ENCODE peak calls at places on chromosome 12, in nine cellular contexts. One of them, this sample, is unnamed.

GRCh38 chr12:1801285-1801975 is 18.9 kb upstream of the LRTM2 start:
- DNase-seq in endothelial cell: no peak
- DNase-seq in stimulated activated CD4-positive, alpha-beta T cell treated with anti-CD3 and anti-CD28 coated beads, Interleukin-1b, Interleukin-23, amount 100 ng/mL, for 24 hours: no peak
- DNase-seq in NCI-H1417 treated with DMSO at 0.1 percent for 48 hours: no peak
- DNase-seq in T-helper 2 cell: no peak
- DNase-seq in stimulated activated CD8-positive, alpha-beta memory T cell treated with anti-CD3 and anti-CD28 coated beads, Interleukin-12 subunit alpha, Interleukin-12 subunit beta, amount 100 ng/mL, for 1 hour: no peak
- DNase-seq in kidney: no peak
- DNase-seq in foreskin melanocyte: no peak
- DNase-seq in G401: no peak
- DNase-seq in this sample: no peak

GRCh38 chr12:27751386-27752047 is 28.5 kb upstream of the KLHL42 start:
- DNase-seq in stimulated activated CD4-positive, alpha-beta T cell treated with anti-CD3 and anti-CD28 coated beads, Interleukin-1b, Interleukin-23, amount 100 ng/mL, for 24 hours: no peak
- DNase-seq in foreskin melanocyte: no peak
- DNase-seq in kidney: no peak
- DNase-seq in T-helper 2 cell: no peak
- DNase-seq in NCI-H1417 treated with DMSO at 0.1 percent for 48 hours: no peak
- DNase-seq in stimulated activated CD8-positive, alpha-beta memory T cell treated with anti-CD3 and anti-CD28 coated beads, Interleukin-12 subunit alpha, Interleukin-12 subunit beta, amount 100 ng/mL, for 1 hour: no peak
- DNase-seq in G401: peak
- DNase-seq in endothelial cell: no peak
- DNase-seq in this sample: no peak

GRCh38 chr12:64950899-64951298 is 126.5 kb downstream of the TBC1D30 start:
- DNase-seq in stimulated activated CD4-positive, alpha-beta T cell treated with anti-CD3 and anti-CD28 coated beads, Interleukin-1b, Interleukin-23, amount 100 ng/mL, for 24 hours: no peak
- DNase-seq in stimulated activated CD8-positive, alpha-beta memory T cell treated with anti-CD3 and anti-CD28 coated beads, Interleukin-12 subunit alpha, Interleukin-12 subunit beta, amount 100 ng/mL, for 1 hour: no peak
- DNase-seq in T-helper 2 cell: no peak
- DNase-seq in foreskin melanocyte: peak
- DNase-seq in G401: no peak
- DNase-seq in endothelial cell: no peak
- DNase-seq in kidney: no peak
- DNase-seq in NCI-H1417 treated with DMSO at 0.1 percent for 48 hours: no peak
- DNase-seq in this sample: no peak

GRCh38 chr12:78885466-78885865 is 20.9 kb downstream of the SYT1 start:
- DNase-seq in foreskin melanocyte: no peak
- DNase-seq in T-helper 2 cell: no peak
- DNase-seq in G401: peak
- DNase-seq in endothelial cell: no peak
- DNase-seq in stimulated activated CD4-positive, alpha-beta T cell treated with anti-CD3 and anti-CD28 coated beads, Interleukin-1b, Interleukin-23, amount 100 ng/mL, for 24 hours: no peak
- DNase-seq in kidney: no peak
- DNase-seq in NCI-H1417 treated with DMSO at 0.1 percent for 48 hours: no peak
- DNase-seq in stimulated activated CD8-positive, alpha-beta memory T cell treated with anti-CD3 and anti-CD28 coated beads, Interleukin-12 subunit alpha, Interleukin-12 subunit beta, amount 100 ng/mL, for 1 hour: no peak
- DNase-seq in this sample: no peak

GRCh38 chr12:24719293-24719721 is 229.6 kb downstream of the BCAT1 start:
- DNase-seq in stimulated activated CD4-positive, alpha-beta T cell treated with anti-CD3 and anti-CD28 coated beads, Interleukin-1b, Interleukin-23, amount 100 ng/mL, for 24 hours: no peak
- DNase-seq in T-helper 2 cell: no peak
- DNase-seq in endothelial cell: no peak
- DNase-seq in NCI-H1417 treated with DMSO at 0.1 percent for 48 hours: no peak
- DNase-seq in kidney: no peak
- DNase-seq in foreskin melanocyte: peak
- DNase-seq in stimulated activated CD8-positive, alpha-beta memory T cell treated with anti-CD3 and anti-CD28 coated beads, Interleukin-12 subunit alpha, Interleukin-12 subunit beta, amount 100 ng/mL, for 1 hour: peak
- DNase-seq in G401: no peak
- DNase-seq in this sample: no peak

GRCh38 chr12:32399373-32400113 is at the start of gene FGD4:
- DNase-seq in stimulated activated CD8-positive, alpha-beta memory T cell treated with anti-CD3 and anti-CD28 coated beads, Interleukin-12 subunit alpha, Interleukin-12 subunit beta, amount 100 ng/mL, for 1 hour: peak
- DNase-seq in T-helper 2 cell: no peak
- DNase-seq in kidney: peak
- DNase-seq in NCI-H1417 treated with DMSO at 0.1 percent for 48 hours: peak
- DNase-seq in foreskin melanocyte: peak
- DNase-seq in stimulated activated CD4-positive, alpha-beta T cell treated with anti-CD3 and anti-CD28 coated beads, Interleukin-1b, Interleukin-23, amount 100 ng/mL, for 24 hours: peak
- DNase-seq in endothelial cell: peak
- DNase-seq in G401: peak
- DNase-seq in this sample: peak

GRCh38 chr12:104738841-104739642 is 219.0 kb downstream of the SLC41A2 start:
- DNase-seq in kidney: peak
- DNase-seq in foreskin melanocyte: no peak
- DNase-seq in endothelial cell: no peak
- DNase-seq in G401: no peak
- DNase-seq in stimulated activated CD4-positive, alpha-beta T cell treated with anti-CD3 and anti-CD28 coated beads, Interleukin-1b, Interleukin-23, amount 100 ng/mL, for 24 hours: no peak
- DNase-seq in NCI-H1417 treated with DMSO at 0.1 percent for 48 hours: no peak
- DNase-seq in stimulated activated CD8-positive, alpha-beta memory T cell treated with anti-CD3 and anti-CD28 coated beads, Interleukin-12 subunit alpha, Interleukin-12 subunit beta, amount 100 ng/mL, for 1 hour: no peak
- DNase-seq in T-helper 2 cell: no peak
- DNase-seq in this sample: no peak

GRCh38 chr12:101703487-101703886 is 6.0 kb downstream of the CHPT1 start:
- DNase-seq in stimulated activated CD8-positive, alpha-beta memory T cell treated with anti-CD3 and anti-CD28 coated beads, Interleukin-12 subunit alpha, Interleukin-12 subunit beta, amount 100 ng/mL, for 1 hour: no peak
- DNase-seq in NCI-H1417 treated with DMSO at 0.1 percent for 48 hours: no peak
- DNase-seq in foreskin melanocyte: no peak
- DNase-seq in kidney: no peak
- DNase-seq in stimulated activated CD4-positive, alpha-beta T cell treated with anti-CD3 and anti-CD28 coated beads, Interleukin-1b, Interleukin-23, amount 100 ng/mL, for 24 hours: no peak
- DNase-seq in G401: no peak
- DNase-seq in endothelial cell: no peak
- DNase-seq in T-helper 2 cell: no peak
- DNase-seq in this sample: no peak

GRCh38 chr12:123933214-123933613 is 39.4 kb downstream of the CCDC92 start:
- DNase-seq in foreskin melanocyte: no peak
- DNase-seq in T-helper 2 cell: no peak
- DNase-seq in endothelial cell: no peak
- DNase-seq in G401: no peak
- DNase-seq in kidney: peak
- DNase-seq in stimulated activated CD4-positive, alpha-beta T cell treated with anti-CD3 and anti-CD28 coated beads, Interleukin-1b, Interleukin-23, amount 100 ng/mL, for 24 hours: no peak
- DNase-seq in NCI-H1417 treated with DMSO at 0.1 percent for 48 hours: no peak
- DNase-seq in stimulated activated CD8-positive, alpha-beta memory T cell treated with anti-CD3 and anti-CD28 coated beads, Interleukin-12 subunit alpha, Interleukin-12 subunit beta, amount 100 ng/mL, for 1 hour: no peak
- DNase-seq in this sample: no peak

GRCh38 chr12:54016478-54016964 is 7.7 kb downstream of the HOXC8 start:
- DNase-seq in T-helper 2 cell: no peak
- DNase-seq in stimulated activated CD8-positive, alpha-beta memory T cell treated with anti-CD3 and anti-CD28 coated beads, Interleukin-12 subunit alpha, Interleukin-12 subunit beta, amount 100 ng/mL, for 1 hour: no peak
- DNase-seq in endothelial cell: no peak
- DNase-seq in kidney: peak
- DNase-seq in G401: peak
- DNase-seq in foreskin melanocyte: peak
- DNase-seq in stimulated activated CD4-positive, alpha-beta T cell treated with anti-CD3 and anti-CD28 coated beads, Interleukin-1b, Interleukin-23, amount 100 ng/mL, for 24 hours: no peak
- DNase-seq in NCI-H1417 treated with DMSO at 0.1 percent for 48 hours: no peak
- DNase-seq in this sample: no peak

GRCh38 chr12:2286461-2287131 is 233.8 kb downstream of the CACNA1C start:
- DNase-seq in G401: no peak
- DNase-seq in NCI-H1417 treated with DMSO at 0.1 percent for 48 hours: no peak
- DNase-seq in stimulated activated CD4-positive, alpha-beta T cell treated with anti-CD3 and anti-CD28 coated beads, Interleukin-1b, Interleukin-23, amount 100 ng/mL, for 24 hours: no peak
- DNase-seq in endothelial cell: no peak
- DNase-seq in T-helper 2 cell: no peak
- DNase-seq in stimulated activated CD8-positive, alpha-beta memory T cell treated with anti-CD3 and anti-CD28 coated beads, Interleukin-12 subunit alpha, Interleukin-12 subunit beta, amount 100 ng/mL, for 1 hour: no peak
- DNase-seq in foreskin melanocyte: peak
- DNase-seq in kidney: no peak
- DNase-seq in this sample: no peak

GRCh38 chr12:105672576-105672975 is 342.1 kb downstream of the C12orf75 start:
- DNase-seq in NCI-H1417 treated with DMSO at 0.1 percent for 48 hours: no peak
- DNase-seq in T-helper 2 cell: no peak
- DNase-seq in stimulated activated CD8-positive, alpha-beta memory T cell treated with anti-CD3 and anti-CD28 coated beads, Interleukin-12 subunit alpha, Interleukin-12 subunit beta, amount 100 ng/mL, for 1 hour: no peak
- DNase-seq in foreskin melanocyte: no peak
- DNase-seq in G401: no peak
- DNase-seq in endothelial cell: no peak
- DNase-seq in kidney: peak
- DNase-seq in stimulated activated CD4-positive, alpha-beta T cell treated with anti-CD3 and anti-CD28 coated beads, Interleukin-1b, Interleukin-23, amount 100 ng/mL, for 24 hours: no peak
- DNase-seq in this sample: no peak

GRCh38 chr12:94299846-94300245 is 151.5 kb downstream of the PLXNC1 start:
- DNase-seq in foreskin melanocyte: no peak
- DNase-seq in kidney: no peak
- DNase-seq in stimulated activated CD4-positive, alpha-beta T cell treated with anti-CD3 and anti-CD28 coated beads, Interleukin-1b, Interleukin-23, amount 100 ng/mL, for 24 hours: no peak
- DNase-seq in stimulated activated CD8-positive, alpha-beta memory T cell treated with anti-CD3 and anti-CD28 coated beads, Interleukin-12 subunit alpha, Interleukin-12 subunit beta, amount 100 ng/mL, for 1 hour: no peak
- DNase-seq in G401: no peak
- DNase-seq in endothelial cell: no peak
- DNase-seq in NCI-H1417 treated with DMSO at 0.1 percent for 48 hours: no peak
- DNase-seq in T-helper 2 cell: no peak
- DNase-seq in this sample: no peak

GRCh38 chr12:62785941-62786559 is 148.9 kb downstream of the PPM1H start:
- DNase-seq in foreskin melanocyte: no peak
- DNase-seq in NCI-H1417 treated with DMSO at 0.1 percent for 48 hours: no peak
- DNase-seq in T-helper 2 cell: no peak
- DNase-seq in G401: peak
- DNase-seq in endothelial cell: peak
- DNase-seq in stimulated activated CD8-positive, alpha-beta memory T cell treated with anti-CD3 and anti-CD28 coated beads, Interleukin-12 subunit alpha, Interleukin-12 subunit beta, amount 100 ng/mL, for 1 hour: no peak
- DNase-seq in stimulated activated CD4-positive, alpha-beta T cell treated with anti-CD3 and anti-CD28 coated beads, Interleukin-1b, Interleukin-23, amount 100 ng/mL, for 24 hours: no peak
- DNase-seq in kidney: peak
- DNase-seq in this sample: no peak

GRCh38 chr12:79844693-79845092 is 90.2 kb downstream of the PPP1R12A start:
- DNase-seq in endothelial cell: no peak
- DNase-seq in T-helper 2 cell: no peak
- DNase-seq in foreskin melanocyte: peak
- DNase-seq in G401: no peak
- DNase-seq in kidney: no peak
- DNase-seq in NCI-H1417 treated with DMSO at 0.1 percent for 48 hours: no peak
- DNase-seq in stimulated activated CD8-positive, alpha-beta memory T cell treated with anti-CD3 and anti-CD28 coated beads, Interleukin-12 subunit alpha, Interleukin-12 subunit beta, amount 100 ng/mL, for 1 hour: no peak
- DNase-seq in stimulated activated CD4-positive, alpha-beta T cell treated with anti-CD3 and anti-CD28 coated beads, Interleukin-1b, Interleukin-23, amount 100 ng/mL, for 24 hours: no peak
- DNase-seq in this sample: no peak

GRCh38 chr12:72546106-72546505 is 273.9 kb downstream of the TRHDE start:
- DNase-seq in foreskin melanocyte: no peak
- DNase-seq in NCI-H1417 treated with DMSO at 0.1 percent for 48 hours: no peak
- DNase-seq in kidney: no peak
- DNase-seq in G401: peak
- DNase-seq in endothelial cell: no peak
- DNase-seq in stimulated activated CD4-positive, alpha-beta T cell treated with anti-CD3 and anti-CD28 coated beads, Interleukin-1b, Interleukin-23, amount 100 ng/mL, for 24 hours: no peak
- DNase-seq in stimulated activated CD8-positive, alpha-beta memory T cell treated with anti-CD3 and anti-CD28 coated beads, Interleukin-12 subunit alpha, Interleukin-12 subunit beta, amount 100 ng/mL, for 1 hour: no peak
- DNase-seq in T-helper 2 cell: no peak
- DNase-seq in this sample: no peak

GRCh38 chr12:115648463-115648862 is 629.0 kb downstream of the MED13L start:
- DNase-seq in kidney: no peak
- DNase-seq in foreskin melanocyte: no peak
- DNase-seq in NCI-H1417 treated with DMSO at 0.1 percent for 48 hours: no peak
- DNase-seq in G401: no peak
- DNase-seq in stimulated activated CD8-positive, alpha-beta memory T cell treated with anti-CD3 and anti-CD28 coated beads, Interleukin-12 subunit alpha, Interleukin-12 subunit beta, amount 100 ng/mL, for 1 hour: no peak
- DNase-seq in T-helper 2 cell: no peak
- DNase-seq in endothelial cell: no peak
- DNase-seq in stimulated activated CD4-positive, alpha-beta T cell treated with anti-CD3 and anti-CD28 coated beads, Interleukin-1b, Interleukin-23, amount 100 ng/mL, for 24 hours: no peak
- DNase-seq in this sample: no peak

GRCh38 chr12:49872381-49872780 is 29.5 kb upstream of the BCDIN3D start:
- DNase-seq in T-helper 2 cell: no peak
- DNase-seq in foreskin melanocyte: no peak
- DNase-seq in stimulated activated CD8-positive, alpha-beta memory T cell treated with anti-CD3 and anti-CD28 coated beads, Interleukin-12 subunit alpha, Interleukin-12 subunit beta, amount 100 ng/mL, for 1 hour: no peak
- DNase-seq in endothelial cell: no peak
- DNase-seq in G401: no peak
- DNase-seq in NCI-H1417 treated with DMSO at 0.1 percent for 48 hours: no peak
- DNase-seq in kidney: no peak
- DNase-seq in stimulated activated CD4-positive, alpha-beta T cell treated with anti-CD3 and anti-CD28 coated beads, Interleukin-1b, Interleukin-23, amount 100 ng/mL, for 24 hours: no peak
- DNase-seq in this sample: no peak

GRCh38 chr12:6267007-6267721 is 43.3 kb upstream of the PLEKHG6 start:
- DNase-seq in stimulated activated CD4-positive, alpha-beta T cell treated with anti-CD3 and anti-CD28 coated beads, Interleukin-1b, Interleukin-23, amount 100 ng/mL, for 24 hours: peak
- DNase-seq in stimulated activated CD8-positive, alpha-beta memory T cell treated with anti-CD3 and anti-CD28 coated beads, Interleukin-12 subunit alpha, Interleukin-12 subunit beta, amount 100 ng/mL, for 1 hour: no peak
- DNase-seq in NCI-H1417 treated with DMSO at 0.1 percent for 48 hours: no peak
- DNase-seq in foreskin melanocyte: no peak
- DNase-seq in kidney: peak
- DNase-seq in endothelial cell: no peak
- DNase-seq in G401: no peak
- DNase-seq in T-helper 2 cell: no peak
- DNase-seq in this sample: no peak